ENCODE peak calls at places on chromosome 14, in four cellular contexts. I, O, Y and F are unnamed samples.
A peak's percentile ranks its signal among the peaks of the same experiment; 100 is the strongest.

GRCh38 chr14:54148251-54148650 is 191.6 kb upstream of the BMP4 start:
- DNase-seq in Y (no peak), O (no peak), I (no peak), F (no peak)

GRCh38 chr14:74619672-74620131 is 7.7 kb upstream of the LTBP2 start:
- DNase-seq in Y (peak; percentile 63), O (peak; percentile 87), I (peak; percentile 84), F (peak; percentile 28)

GRCh38 chr14:77123381-77124344 is 17.9 kb downstream of the ZDHHC22 start:
- DNase-seq in I (no peak), Y (no peak), O (no peak), F (no peak)

GRCh38 chr14:100541621-100542560 is 45.3 kb downstream of the BEGAIN start:
- DNase-seq in Y (no peak), O (no peak), I (no peak), F (no peak)

GRCh38 chr14:105059917-105060565 is 5.2 kb downstream of the GPR132 start:
- DNase-seq in O (no peak), I (no peak), Y (no peak), F (no peak)

GRCh38 chr14:23766737-23767401 is 130.7 kb downstream of the DHRS2 start:
- DNase-seq in Y (no peak), O (no peak), I (no peak), F (no peak)

GRCh38 chr14:101888182-101888581 is 76.2 kb upstream of the DYNC1H1 start:
- DNase-seq in O (no peak), Y (no peak), I (no peak), F (no peak)

GRCh38 chr14:96146131-96146771 is 58.4 kb upstream of the BDKRB2 start:
- DNase-seq in I (peak; percentile 64), O (peak; percentile 80), Y (no peak), F (no peak)

GRCh38 chr14:35333347-35333730 is 41.2 kb downstream of the PSMA6 start:
- DNase-seq in Y (no peak), I (no peak), O (no peak), F (peak; percentile 1)

GRCh38 chr14:54364555-54365415 is 32.0 kb upstream of the CDKN3 start:
- DNase-seq in Y (peak; percentile 83), O (peak; percentile 86), I (no peak), F (no peak)

GRCh38 chr14:64387232-64387737 is 868 bp upstream of the MTHFD1 start:
- DNase-seq in I (peak; percentile 54), Y (peak; percentile 10), O (peak; percentile 41), F (peak; percentile 22)

GRCh38 chr14:83849999-83850611 is 1679.8 kb upstream of the FLRT2 start:
- DNase-seq in I (no peak), Y (no peak), O (no peak), F (no peak)

GRCh38 chr14:59275668-59276067 is 87.2 kb downstream of the DAAM1 start:
- DNase-seq in I (peak; percentile 53), O (peak; percentile 89), Y (peak; percentile 66), F (no peak)

GRCh38 chr14:100345711-100346110 is 22.6 kb downstream of the SLC25A47 start:
- DNase-seq in O (no peak), Y (no peak), I (no peak), F (no peak)

GRCh38 chr14:106436310-106436905 is 910.0 kb downstream of the TMEM121 start:
- DNase-seq in Y (no peak), I (peak; percentile 55), O (no peak), F (peak; percentile 18)

GRCh38 chr14:59240356-59240755 is 51.9 kb downstream of the DAAM1 start:
- DNase-seq in O (no peak), I (no peak), Y (no peak), F (no peak)

GRCh38 chr14:92153581-92153980 is 31.8 kb downstream of the CPSF2 start:
- DNase-seq in I (no peak), O (no peak), Y (peak; percentile 51), F (no peak)

GRCh38 chr14:106877527-106877926 is 1351.1 kb downstream of the TMEM121 start:
- DNase-seq in O (no peak), Y (no peak), I (no peak), F (no peak)

GRCh38 chr14:92755495-92755894 is 7.1 kb upstream of the LGMN start:
- DNase-seq in O (no peak), Y (no peak), I (no peak), F (no peak)

GRCh38 chr14:104322531-104323466 is 184.4 kb downstream of the KIF26A start:
- DNase-seq in Y (no peak), I (no peak), O (no peak), F (no peak)

GRCh38 chr14:99996951-99997571 is 68.2 kb upstream of the EVL start:
- DNase-seq in I (no peak), Y (no peak), O (no peak), F (no peak)

GRCh38 chr14:75522224-75522764 is at the start of gene BATF:
- DNase-seq in I (no peak), O (no peak), Y (no peak), F (no peak)

GRCh38 chr14:33098016-33098415 is 159.3 kb downstream of the NPAS3 start:
- DNase-seq in O (no peak), I (no peak), Y (no peak), F (no peak)
- H3K4me1 ChIP-seq in O (no peaks in the 10 kb centered on the region), I (no peaks in the 10 kb centered on the region), Y (no peaks in the 10 kb centered on the region), F (no peaks in the 10 kb centered on the region)

DNA sequence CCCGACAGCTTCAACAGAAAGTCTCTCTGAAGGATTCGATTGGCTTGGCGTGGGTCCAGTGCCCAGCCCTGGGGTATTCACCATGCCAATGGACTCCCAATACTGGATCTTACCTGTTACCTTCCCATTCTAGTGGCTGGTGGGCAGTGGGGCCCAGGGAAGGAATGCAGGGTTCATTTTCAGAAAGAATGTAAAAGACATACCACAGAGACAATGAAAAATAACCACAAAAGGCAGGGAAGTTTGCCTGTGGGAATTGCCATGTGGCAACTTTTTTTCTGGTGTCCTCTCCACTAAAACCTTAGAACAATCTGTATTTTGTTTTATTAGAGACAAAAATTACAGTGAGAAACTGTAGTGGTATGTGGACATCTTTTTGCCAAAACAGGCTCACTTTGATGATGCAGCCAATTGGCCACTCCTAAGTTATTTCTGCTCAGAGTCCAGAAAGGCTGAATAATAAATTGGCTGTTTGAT is 55.2 kb downstream of the PTGER2 start:
- DNase-seq in Y (no peak), O (no peak), I (no peak), F (no peak)
- TF ChIP-seq MYC in Y (no peak), O (no peak), I (no peak), F (no peak)

GRCh38 chr14:62954165-62954564 is 91.1 kb downstream of the KCNH5 start:
- DNase-seq in I (no peak), Y (no peak), O (no peak), F (no peak)

GRCh38 chr14:62957562-62957961 is 87.7 kb downstream of the KCNH5 start:
- DNase-seq in O (no peak), Y (no peak), I (no peak), F (no peak)

GRCh38 chr14:62956413-62956812 is 88.8 kb downstream of the KCNH5 start:
- DNase-seq in I (no peak), O (no peak), Y (no peak), F (no peak)
- TF ChIP-seq JUN in I (no peak), O (no peak), Y (no peak), F (no peak)

DNA sequence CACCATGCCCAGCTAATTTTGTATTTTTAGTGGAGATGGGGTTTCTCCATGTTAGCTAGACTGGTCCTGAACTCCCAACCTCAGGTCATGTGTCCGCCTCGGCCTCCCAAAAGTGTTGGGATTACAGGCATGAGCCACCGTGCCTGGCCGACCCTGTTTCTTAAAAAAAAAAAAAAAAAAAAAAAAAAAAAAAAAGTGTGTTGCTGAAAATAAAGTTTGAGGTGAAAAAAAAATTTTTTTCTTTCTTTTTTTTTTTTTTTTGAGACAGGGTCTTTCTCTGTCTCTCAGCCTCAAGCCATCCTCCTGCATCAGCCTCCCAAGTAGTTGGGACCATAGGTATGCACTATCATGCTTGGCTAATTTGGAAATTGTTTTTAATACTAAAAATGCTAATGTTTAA is 11.3 kb downstream of the RBM25 start:
- DNase-seq in Y (no peak), I (no peak), O (no peak), F (no peak)
- H3K4me1 ChIP-seq in Y (peaks cover 7% of the 10 kb centered on the region), I (no peaks in the 10 kb centered on the region), O (no peaks in the 10 kb centered on the region), F (no peaks in the 10 kb centered on the region)

DNA sequence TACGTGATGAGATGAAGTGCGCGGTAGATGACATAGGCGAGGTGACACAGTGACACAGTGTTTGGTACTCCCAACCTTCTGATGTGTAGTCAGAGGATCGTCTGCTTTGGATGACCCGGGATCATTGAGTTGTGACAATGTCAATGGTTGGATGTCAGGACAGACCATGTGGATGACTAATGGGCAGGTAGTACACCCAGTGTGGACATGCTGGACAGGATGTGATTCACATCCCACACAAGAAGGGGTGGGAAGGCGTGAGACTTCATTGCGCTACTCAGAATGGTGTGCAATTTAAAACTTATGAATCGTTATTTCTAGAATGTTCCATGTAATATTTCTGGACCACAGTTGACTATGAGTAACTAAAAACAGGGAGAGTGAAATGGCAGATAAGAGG is 23.8 kb downstream of the MAP3K9 start:
- DNase-seq in I (no peak), O (no peak), Y (no peak), F (no peak)
- TF ChIP-seq MYC in I (no peak), O (no peak), Y (no peak), F (no peak)

GRCh38 chr14:88422919-88423318 is 37.5 kb downstream of the SPATA7 start:
- DNase-seq in Y (no peak), O (no peak), I (no peak), F (no peak)
- TF ChIP-seq JUN in Y (no peak), O (no peak), I (no peak), F (no peak)

GRCh38 chr14:31993521-31993941 is 83.6 kb upstream of the ARHGAP5 start:
- DNase-seq in Y (no peak), I (no peak), O (no peak), F (peak; percentile 19)
- H3K4me1 ChIP-seq in Y (peaks cover 30% of the 10 kb centered on the region), I (peaks cover 49% of the 10 kb centered on the region), O (no peaks in the 10 kb centered on the region), F (peaks cover 3% of the 10 kb centered on the region)